ENCODE peak calls at places on chromosomes 16 and 17, in four cellular contexts. H, M, Y and K are unnamed samples. For H3K4me1, the result is how much of the 10 kb centered on the place peaks cover.

GRCh38 chr16:24070851-24071250 is 185.3 kb upstream of the CACNG3 start:
- DNase-seq in M (no peak), H (peak), Y (no peak), K (no peak)

GRCh38 chr17:82424863-82425159 is 6.4 kb upstream of the OGFOD3 start:
- DNase-seq in H (no peak), M (no peak), Y (no peak), K (no peak)

GRCh38 chr17:77349976-77350830 is 209.4 kb downstream of the SEC14L1 start:
- DNase-seq in H (peak), M (no peak), Y (peak), K (no peak)

GRCh38 chr17:41812176-41813038 is at the start of gene FKBP10:
- DNase-seq in Y (peak), M (peak), H (peak), K (peak)

GRCh38 chr17:56681561-56682266 is 88.2 kb downstream of the NOG start:
- DNase-seq in Y (no peak), M (no peak), H (peak), K (no peak)

GRCh38 chr17:18156171-18156975 is 27.3 kb upstream of the ALKBH5 start:
- DNase-seq in M (no peak), H (no peak), Y (no peak), K (no peak)

GRCh38 chr16:67186550-67186950 is 2.8 kb upstream of the MATCAP1 start:
- DNase-seq in M (no peak), Y (no peak), H (no peak), K (no peak)

GRCh38 chr16:67674851-67675578 is 8.4 kb downstream of the C16orf86 start:
- DNase-seq in Y (no peak), M (no peak), H (no peak), K (no peak)

GRCh38 chr17:40069751-40070643 is 7.2 kb downstream of the THRA start:
- DNase-seq in H (peak), M (no peak), Y (no peak), K (peak)

GRCh38 chr16:30369091-30369937 is 980 bp downstream of the TBC1D10B start:
- DNase-seq in H (no peak), Y (no peak), M (no peak), K (no peak)

GRCh38 chr16:53995378-53995777 is 291.2 kb downstream of the IRX3 start:
- DNase-seq in M (no peak), Y (no peak), H (no peak), K (no peak)

GRCh38 chr17:78014651-78015050 is 56.1 kb downstream of the TNRC6C start:
- DNase-seq in H (no peak), Y (no peak), M (no peak), K (no peak)

GRCh38 chr16:46970089-46970488 is 3.4 kb downstream of the DNAJA2 start:
- DNase-seq in M (no peak), H (no peak), Y (no peak), K (no peak)

GRCh38 chr16:11085025-11085485 is 140.7 kb downstream of the CLEC16A start:
- DNase-seq in H (no peak), Y (no peak), M (no peak), K (no peak)

GRCh38 chr16:49961087-49961486 is 63.9 kb upstream of the CNEP1R1 start:
- DNase-seq in H (peak), Y (no peak), M (no peak), K (no peak)

GRCh38 chr16:54986404-54986803 is 55.7 kb downstream of the IRX5 start:
- DNase-seq in M (no peak), Y (no peak), H (no peak), K (no peak)

GRCh38 chr16:50354629-50355456 is 13.9 kb downstream of the BRD7 start:
- DNase-seq in M (no peak), H (peak), Y (no peak), K (no peak)

GRCh38 chr16:87074635-87075318 is 242.4 kb downstream of the C16orf95 start:
- DNase-seq in M (no peak), H (no peak), Y (no peak), K (peak)

GRCh38 chr16:735982-736453 is 4.8 kb downstream of the CIAO3 start:
- DNase-seq in Y (no peak), H (no peak), M (no peak), K (no peak)

DNA sequence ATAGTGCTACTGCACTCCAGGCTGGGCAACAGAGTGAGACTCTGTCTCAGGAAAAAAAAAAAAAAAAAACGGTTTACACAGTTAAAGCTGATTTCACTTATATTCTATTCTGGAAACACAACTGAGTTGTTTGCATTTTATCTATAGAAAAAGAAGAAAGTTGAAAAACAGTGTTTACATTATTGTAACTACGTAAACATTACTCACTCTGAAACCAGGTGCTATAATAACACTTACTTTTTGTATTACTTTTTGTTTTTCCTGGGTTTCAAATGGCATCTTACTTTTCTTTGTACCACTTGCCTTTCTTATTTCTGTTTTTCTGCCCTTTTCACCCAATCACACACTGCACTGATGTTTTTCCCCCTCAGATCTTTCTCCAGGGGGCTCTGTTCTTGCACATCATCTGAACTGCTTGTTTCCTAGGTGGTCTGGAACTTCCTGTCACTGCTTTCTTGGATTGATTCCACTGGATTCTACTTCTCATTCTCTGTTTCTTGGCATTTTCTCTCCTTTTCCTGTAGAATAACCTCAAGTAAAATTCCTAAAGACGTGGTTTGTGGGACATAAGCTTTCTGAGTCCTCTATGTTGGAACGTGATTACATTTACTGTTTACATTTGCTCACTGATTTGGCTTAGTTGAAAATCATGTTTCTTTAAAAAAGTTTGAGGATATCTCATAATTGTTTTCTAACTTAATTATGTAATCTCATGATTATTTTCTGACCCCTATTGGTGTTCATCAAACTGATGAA is 142.1 kb downstream of the HS3ST3B1 start:
- DNase-seq in M (no peak), Y (no peak), H (no peak), K (no peak)
- TF ChIP-seq CTCF in M (no peak), Y (no peak), H (no peak), K (no peak)

DNA sequence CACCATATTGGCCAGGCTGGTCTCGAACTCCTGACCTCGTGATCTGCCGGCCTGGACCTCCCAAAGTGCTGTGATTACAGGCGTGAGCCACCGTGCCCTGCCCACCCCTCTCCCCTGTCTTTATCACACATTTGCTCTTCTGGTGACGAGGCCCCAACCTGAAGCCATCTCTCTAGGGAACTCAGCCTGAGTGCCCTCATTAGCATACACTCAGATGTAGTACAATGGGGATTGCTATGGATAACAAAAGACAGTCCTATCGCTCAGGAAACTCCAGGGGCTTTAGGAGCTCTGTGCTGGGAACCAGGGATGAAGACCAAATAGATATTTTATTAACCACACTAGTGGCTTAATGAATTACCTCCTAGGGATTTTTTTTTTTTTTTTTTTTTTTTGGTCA is 100.7 kb downstream of the MARF1 start:
- DNase-seq in M (no peak), H (no peak), Y (no peak), K (no peak)
- H3K4me1 ChIP-seq in M (under half), H (under half), Y (under half), K (under half)

DNA sequence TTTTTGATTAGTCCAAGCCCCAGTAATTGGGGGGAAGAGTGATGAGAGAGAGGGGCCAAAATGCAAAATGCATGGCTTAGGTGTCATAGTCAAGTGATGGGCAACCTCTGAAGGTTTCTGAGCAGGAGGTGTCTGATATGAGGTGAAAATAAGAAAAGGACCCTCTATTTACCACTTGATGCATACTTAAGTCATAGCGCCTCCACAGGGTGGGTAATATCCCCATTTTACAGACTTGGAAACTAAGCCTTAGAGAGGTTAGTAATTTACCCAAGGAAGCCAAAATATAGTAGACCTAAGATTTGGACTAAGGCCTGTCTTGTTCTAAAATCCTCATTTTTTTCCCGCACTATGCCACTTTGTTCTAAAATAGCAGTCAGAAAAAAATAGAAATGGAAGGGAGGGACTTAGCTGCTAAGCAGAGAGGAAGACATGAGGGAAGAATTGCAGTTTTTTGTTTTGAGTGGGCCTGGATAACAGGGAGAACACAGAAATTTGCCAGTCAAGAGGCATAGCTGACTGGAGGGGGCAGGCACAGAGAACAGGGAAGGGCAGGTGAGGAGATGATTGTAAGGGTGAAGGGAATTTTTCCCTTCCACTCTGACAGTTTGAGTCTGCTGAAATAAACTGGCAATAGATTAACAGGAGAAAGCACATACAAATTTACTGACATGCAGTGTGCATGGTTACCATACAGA is 2.3 kb upstream of the GRB2 start:
- DNase-seq in Y (no peak), M (no peak), H (no peak), K (no peak)
- TF ChIP-seq CTCF in Y (no peak), M (no peak), H (no peak), K (no peak)

GRCh38 chr16:19523559-19524355 is at the start of gene CCP110:
- DNase-seq in Y (peak), M (peak), H (peak), K (peak)

GRCh38 chr16:19523184-19523558 is 571 bp upstream of the CCP110 start:
- DNase-seq in Y (no peak), H (no peak), M (no peak), K (no peak)

GRCh38 chr16:19522369-19523159 is 666 bp upstream of the GDE1 start:
- DNase-seq in H (no peak), Y (no peak), M (no peak), K (no peak)

GRCh38 chr16:19524866-19525723 is 1.4 kb downstream of the CCP110 start:
- DNase-seq in Y (no peak), H (no peak), M (no peak), K (no peak)

GRCh38 chr16:19524356-19524865 is 669 bp downstream of the CCP110 start:
- DNase-seq in H (no peak), Y (no peak), M (no peak), K (no peak)
- H3K4me1 ChIP-seq in H (under half), Y (under half), M (under half), K (under half)

DNA sequence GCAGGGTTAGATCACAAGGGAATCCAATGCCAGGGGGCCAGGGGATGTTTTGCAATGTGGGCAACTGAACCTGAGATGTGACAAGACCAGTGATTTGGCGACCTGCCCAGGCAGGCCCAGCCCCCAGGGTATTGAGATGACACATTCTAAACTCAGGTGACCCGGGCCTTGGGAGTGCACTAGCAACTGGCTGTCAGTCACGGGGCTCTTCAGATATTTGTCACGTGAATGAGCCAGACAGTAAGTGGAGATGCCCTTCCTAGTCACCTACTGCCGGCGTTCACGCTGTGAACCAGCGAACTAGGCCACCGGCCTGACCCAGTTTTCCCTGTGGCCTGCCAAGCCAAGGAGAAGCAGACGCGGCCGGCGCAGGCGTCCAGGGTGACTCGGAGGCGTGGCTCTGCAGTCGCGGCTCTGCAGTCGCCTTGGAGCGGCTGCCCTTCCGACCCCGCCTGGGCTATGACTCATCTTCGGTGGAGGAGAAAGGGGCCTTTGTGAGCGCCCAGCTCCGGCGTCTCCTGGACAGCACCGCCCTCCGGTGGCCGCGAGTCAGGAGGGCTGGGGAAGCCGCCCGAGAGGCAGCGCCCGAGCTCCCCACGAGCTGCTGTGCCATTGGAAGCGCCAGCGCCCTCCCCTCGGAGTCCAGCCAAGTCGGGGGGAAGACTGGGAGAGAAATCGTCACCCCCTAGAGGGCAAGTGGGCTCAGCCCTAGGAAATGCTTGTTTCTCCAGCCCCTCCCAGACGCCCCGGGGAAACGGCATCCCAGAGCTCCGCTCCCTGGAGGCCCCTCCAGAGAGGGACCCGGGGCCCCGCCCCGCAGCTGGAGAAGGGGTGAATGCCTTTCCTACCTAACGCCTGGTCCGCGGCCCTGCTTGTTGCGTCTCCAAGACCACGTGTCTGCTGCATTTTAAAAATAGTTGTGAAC is 38.8 kb downstream of the WSB1 start:
- DNase-seq in Y (peak), H (peak), M (peak), K (peak)
- TF ChIP-seq CTCF in Y (peak), H (peak), M (peak), K (peak)

GRCh38 chr17:45970659-45971058 is 28.4 kb upstream of the STH start:
- DNase-seq in Y (no peak), M (no peak), H (no peak), K (no peak)

GRCh38 chr17:45973099-45973838 is 25.8 kb upstream of the STH start:
- DNase-seq in Y (no peak), H (no peak), M (no peak), K (no peak)

GRCh38 chr17:45973943-45974859 is 24.8 kb upstream of the STH start:
- DNase-seq in M (no peak), H (no peak), Y (no peak), K (no peak)

GRCh38 chr17:45971698-45972141 is 27.3 kb upstream of the STH start:
- DNase-seq in M (no peak), Y (no peak), H (no peak), K (no peak)

DNA sequence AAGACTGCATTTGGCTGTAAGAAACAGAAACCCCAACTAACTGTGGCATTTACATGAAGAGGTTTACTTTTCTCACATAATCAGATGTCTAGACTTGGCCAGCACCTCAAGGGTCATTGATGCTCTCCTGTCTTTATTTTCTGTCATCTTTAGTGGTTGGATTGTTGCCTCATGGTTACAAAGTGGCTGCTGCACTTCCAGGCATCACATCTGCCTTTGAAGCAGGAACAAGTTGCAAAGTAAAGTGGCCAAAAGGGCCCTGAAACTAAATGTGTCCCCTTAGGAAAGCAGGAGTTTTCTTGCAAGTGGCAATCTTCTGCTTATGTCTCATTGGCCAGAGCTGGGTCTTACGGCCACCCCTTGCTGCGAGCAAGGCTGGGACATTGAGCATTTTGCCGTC is 26.5 kb upstream of the STH start:
- DNase-seq in M (no peak), H (no peak), Y (no peak), K (no peak)
- H3K4me1 ChIP-seq in M (under half), H (under half), Y (under half), K (under half)

DNA sequence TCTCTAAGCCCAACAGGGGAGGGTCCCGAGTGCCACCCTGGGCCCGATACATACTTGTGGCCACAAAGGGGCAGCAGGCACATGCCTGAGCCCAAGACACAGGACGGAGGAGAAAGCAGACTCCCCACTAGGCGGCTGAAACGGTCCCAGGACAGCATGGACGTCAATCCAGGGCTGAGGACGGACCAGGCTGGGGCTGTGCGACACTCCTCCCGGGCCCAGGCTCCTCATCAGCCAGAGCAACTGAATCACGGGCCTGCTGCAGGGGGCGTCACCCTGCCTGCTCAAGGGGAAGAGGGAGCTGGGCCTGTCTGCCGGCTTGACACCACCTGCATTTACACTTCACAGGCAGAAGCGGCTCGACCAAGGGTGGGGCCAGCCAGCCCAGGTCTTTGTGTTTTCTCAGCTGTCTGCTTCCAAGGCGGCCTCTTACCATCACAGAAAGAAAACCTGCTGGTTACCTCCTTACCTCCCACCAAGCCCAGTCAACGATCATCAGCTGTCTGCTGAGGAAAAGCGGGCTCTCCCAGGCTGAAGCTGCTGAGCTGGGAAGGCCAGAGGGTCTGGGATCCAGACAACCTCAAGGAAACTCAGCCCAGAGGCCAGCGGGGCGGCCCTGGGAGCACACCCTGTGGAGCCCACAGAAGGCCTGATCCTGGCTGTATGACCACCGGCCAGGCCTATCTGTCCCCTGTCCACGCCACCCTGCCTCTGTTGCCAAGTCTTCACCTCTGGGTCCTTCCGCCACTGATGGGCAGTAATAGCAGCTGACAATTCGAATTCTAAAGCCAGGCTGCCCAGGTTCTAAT is 26.4 kb downstream of the KIFC3 start:
- DNase-seq in M (no peak), H (peak), Y (no peak), K (no peak)
- TF ChIP-seq CTCF in M (no peak), H (peak), Y (peak), K (no peak)

GRCh38 chr17:64781394-64781793 is 119.3 kb upstream of the SMURF2 start:
- DNase-seq in H (peak), Y (no peak), M (no peak), K (peak)
- H3K4me1 ChIP-seq in H (under half), Y (under half), M (half or more), K (under half)